ENCODE peak calls at places on chromosomes 12 and 14, in five cellular contexts. One of them, this sample, is unnamed.

GRCh38 chr12:26372856-26373255 is 177.5 kb downstream of the SSPN start:
- DNase-seq in SW 1271: no peak
- DNase-seq in B cell: no peak
- DNase-seq in sciatic nerve: no peak
- DNase-seq in activated T-helper 1 cell treated with anti-CD3 and anti-CD28 coated beads, Interleukin-12 subunit alpha, Interleukin-12 subunit beta, Interleukin-2, Interleukin-4 antibody, amounts not matched to agents 30 ng/mL and 10 ng/mL and 1 ng/mL, durations not matched to agents 14 hours and 24 hours and 36 hours: no peak
- DNase-seq in this sample: no peak

GRCh38 chr14:100030441-100031153 is 34.6 kb upstream of the EVL start:
- DNase-seq in activated T-helper 1 cell treated with anti-CD3 and anti-CD28 coated beads, Interleukin-12 subunit alpha, Interleukin-12 subunit beta, Interleukin-2, Interleukin-4 antibody, amounts not matched to agents 30 ng/mL and 10 ng/mL and 1 ng/mL, durations not matched to agents 14 hours and 24 hours and 36 hours: no peak
- DNase-seq in sciatic nerve: no peak
- DNase-seq in SW 1271: peak
- DNase-seq in B cell: no peak
- DNase-seq in this sample: no peak

GRCh38 chr14:99579077-99579836 is 24.8 kb downstream of the CCDC85C start:
- DNase-seq in B cell: no peak
- DNase-seq in SW 1271: no peak
- DNase-seq in sciatic nerve: no peak
- DNase-seq in activated T-helper 1 cell treated with anti-CD3 and anti-CD28 coated beads, Interleukin-12 subunit alpha, Interleukin-12 subunit beta, Interleukin-2, Interleukin-4 antibody, amounts not matched to agents 30 ng/mL and 10 ng/mL and 1 ng/mL, durations not matched to agents 14 hours and 24 hours and 36 hours: no peak
- DNase-seq in this sample: no peak

GRCh38 chr14:55104051-55104954 is 24.7 kb upstream of the LGALS3 start:
- DNase-seq in SW 1271: no peak
- DNase-seq in sciatic nerve: peak
- DNase-seq in B cell: no peak
- DNase-seq in activated T-helper 1 cell treated with anti-CD3 and anti-CD28 coated beads, Interleukin-12 subunit alpha, Interleukin-12 subunit beta, Interleukin-2, Interleukin-4 antibody, amounts not matched to agents 30 ng/mL and 10 ng/mL and 1 ng/mL, durations not matched to agents 14 hours and 24 hours and 36 hours: no peak
- DNase-seq in this sample: no peak

GRCh38 chr14:68726093-68726695 is 66.7 kb downstream of the ZFP36L1 start:
- DNase-seq in SW 1271: no peak
- DNase-seq in B cell: no peak
- DNase-seq in activated T-helper 1 cell treated with anti-CD3 and anti-CD28 coated beads, Interleukin-12 subunit alpha, Interleukin-12 subunit beta, Interleukin-2, Interleukin-4 antibody, amounts not matched to agents 30 ng/mL and 10 ng/mL and 1 ng/mL, durations not matched to agents 14 hours and 24 hours and 36 hours: no peak
- DNase-seq in sciatic nerve: no peak
- DNase-seq in this sample: no peak

GRCh38 chr12:49666176-49666575 is 41.0 kb downstream of the FMNL3 start:
- DNase-seq in activated T-helper 1 cell treated with anti-CD3 and anti-CD28 coated beads, Interleukin-12 subunit alpha, Interleukin-12 subunit beta, Interleukin-2, Interleukin-4 antibody, amounts not matched to agents 30 ng/mL and 10 ng/mL and 1 ng/mL, durations not matched to agents 14 hours and 24 hours and 36 hours: no peak
- DNase-seq in sciatic nerve: no peak
- DNase-seq in B cell: no peak
- DNase-seq in SW 1271: no peak
- DNase-seq in this sample: no peak

GRCh38 chr14:67411820-67412421 is at the start of gene PLEK2:
- DNase-seq in activated T-helper 1 cell treated with anti-CD3 and anti-CD28 coated beads, Interleukin-12 subunit alpha, Interleukin-12 subunit beta, Interleukin-2, Interleukin-4 antibody, amounts not matched to agents 30 ng/mL and 10 ng/mL and 1 ng/mL, durations not matched to agents 14 hours and 24 hours and 36 hours: peak
- DNase-seq in B cell: peak
- DNase-seq in sciatic nerve: no peak
- DNase-seq in SW 1271: no peak
- DNase-seq in this sample: no peak

GRCh38 chr12:5736016-5736415 is 209.0 kb downstream of the ANO2 start:
- DNase-seq in SW 1271: no peak
- DNase-seq in B cell: no peak
- DNase-seq in sciatic nerve: no peak
- DNase-seq in activated T-helper 1 cell treated with anti-CD3 and anti-CD28 coated beads, Interleukin-12 subunit alpha, Interleukin-12 subunit beta, Interleukin-2, Interleukin-4 antibody, amounts not matched to agents 30 ng/mL and 10 ng/mL and 1 ng/mL, durations not matched to agents 14 hours and 24 hours and 36 hours: no peak
- DNase-seq in this sample: no peak

GRCh38 chr12:12835378-12836145 is 22.4 kb downstream of the DDX47 start:
- DNase-seq in B cell: no peak
- DNase-seq in activated T-helper 1 cell treated with anti-CD3 and anti-CD28 coated beads, Interleukin-12 subunit alpha, Interleukin-12 subunit beta, Interleukin-2, Interleukin-4 antibody, amounts not matched to agents 30 ng/mL and 10 ng/mL and 1 ng/mL, durations not matched to agents 14 hours and 24 hours and 36 hours: no peak
- DNase-seq in SW 1271: no peak
- DNase-seq in sciatic nerve: no peak
- DNase-seq in this sample: no peak

GRCh38 chr12:80456513-80456912 is 12.5 kb downstream of the PTPRQ start:
- DNase-seq in activated T-helper 1 cell treated with anti-CD3 and anti-CD28 coated beads, Interleukin-12 subunit alpha, Interleukin-12 subunit beta, Interleukin-2, Interleukin-4 antibody, amounts not matched to agents 30 ng/mL and 10 ng/mL and 1 ng/mL, durations not matched to agents 14 hours and 24 hours and 36 hours: no peak
- DNase-seq in SW 1271: no peak
- DNase-seq in sciatic nerve: no peak
- DNase-seq in B cell: no peak
- DNase-seq in this sample: no peak

GRCh38 chr12:129911437-129912049 is 7.7 kb upstream of the TMEM132D start:
- DNase-seq in sciatic nerve: no peak
- DNase-seq in B cell: peak
- DNase-seq in SW 1271: no peak
- DNase-seq in activated T-helper 1 cell treated with anti-CD3 and anti-CD28 coated beads, Interleukin-12 subunit alpha, Interleukin-12 subunit beta, Interleukin-2, Interleukin-4 antibody, amounts not matched to agents 30 ng/mL and 10 ng/mL and 1 ng/mL, durations not matched to agents 14 hours and 24 hours and 36 hours: peak
- DNase-seq in this sample: no peak

GRCh38 chr12:1217191-1217949 is 226.3 kb downstream of the ERC1 start:
- DNase-seq in SW 1271: peak
- DNase-seq in B cell: no peak
- DNase-seq in activated T-helper 1 cell treated with anti-CD3 and anti-CD28 coated beads, Interleukin-12 subunit alpha, Interleukin-12 subunit beta, Interleukin-2, Interleukin-4 antibody, amounts not matched to agents 30 ng/mL and 10 ng/mL and 1 ng/mL, durations not matched to agents 14 hours and 24 hours and 36 hours: no peak
- DNase-seq in sciatic nerve: no peak
- DNase-seq in this sample: no peak

GRCh38 chr12:135127-135526 is 68.6 kb downstream of the IQSEC3 start:
- DNase-seq in B cell: no peak
- DNase-seq in activated T-helper 1 cell treated with anti-CD3 and anti-CD28 coated beads, Interleukin-12 subunit alpha, Interleukin-12 subunit beta, Interleukin-2, Interleukin-4 antibody, amounts not matched to agents 30 ng/mL and 10 ng/mL and 1 ng/mL, durations not matched to agents 14 hours and 24 hours and 36 hours: no peak
- DNase-seq in SW 1271: no peak
- DNase-seq in sciatic nerve: no peak
- DNase-seq in this sample: no peak

GRCh38 chr12:120978296-120979219 is at the start of gene HNF1A:
- DNase-seq in sciatic nerve: no peak
- DNase-seq in B cell: no peak
- DNase-seq in SW 1271: no peak
- DNase-seq in activated T-helper 1 cell treated with anti-CD3 and anti-CD28 coated beads, Interleukin-12 subunit alpha, Interleukin-12 subunit beta, Interleukin-2, Interleukin-4 antibody, amounts not matched to agents 30 ng/mL and 10 ng/mL and 1 ng/mL, durations not matched to agents 14 hours and 24 hours and 36 hours: no peak
- DNase-seq in this sample: no peak

GRCh38 chr12:101616027-101616494 is 21.3 kb downstream of the MYBPC1 start:
- DNase-seq in activated T-helper 1 cell treated with anti-CD3 and anti-CD28 coated beads, Interleukin-12 subunit alpha, Interleukin-12 subunit beta, Interleukin-2, Interleukin-4 antibody, amounts not matched to agents 30 ng/mL and 10 ng/mL and 1 ng/mL, durations not matched to agents 14 hours and 24 hours and 36 hours: no peak
- DNase-seq in SW 1271: no peak
- DNase-seq in B cell: no peak
- DNase-seq in sciatic nerve: no peak
- DNase-seq in this sample: no peak

GRCh38 chr12:108194585-108194984 is 65.5 kb downstream of the WSCD2 start:
- DNase-seq in SW 1271: no peak
- DNase-seq in sciatic nerve: no peak
- DNase-seq in B cell: no peak
- DNase-seq in activated T-helper 1 cell treated with anti-CD3 and anti-CD28 coated beads, Interleukin-12 subunit alpha, Interleukin-12 subunit beta, Interleukin-2, Interleukin-4 antibody, amounts not matched to agents 30 ng/mL and 10 ng/mL and 1 ng/mL, durations not matched to agents 14 hours and 24 hours and 36 hours: no peak
- DNase-seq in this sample: no peak

GRCh38 chr14:89792489-89793366 is 161.8 kb downstream of the EFCAB11 start:
- DNase-seq in activated T-helper 1 cell treated with anti-CD3 and anti-CD28 coated beads, Interleukin-12 subunit alpha, Interleukin-12 subunit beta, Interleukin-2, Interleukin-4 antibody, amounts not matched to agents 30 ng/mL and 10 ng/mL and 1 ng/mL, durations not matched to agents 14 hours and 24 hours and 36 hours: no peak
- DNase-seq in B cell: no peak
- DNase-seq in SW 1271: no peak
- DNase-seq in sciatic nerve: no peak
- DNase-seq in this sample: no peak

GRCh38 chr12:88310069-88310468 is 168.0 kb downstream of the TMTC3 start:
- DNase-seq in SW 1271: no peak
- DNase-seq in sciatic nerve: no peak
- DNase-seq in B cell: no peak
- DNase-seq in activated T-helper 1 cell treated with anti-CD3 and anti-CD28 coated beads, Interleukin-12 subunit alpha, Interleukin-12 subunit beta, Interleukin-2, Interleukin-4 antibody, amounts not matched to agents 30 ng/mL and 10 ng/mL and 1 ng/mL, durations not matched to agents 14 hours and 24 hours and 36 hours: no peak
- DNase-seq in this sample: no peak

GRCh38 chr14:103530390-103530789 is 1.4 kb downstream of the TRMT61A start:
- DNase-seq in activated T-helper 1 cell treated with anti-CD3 and anti-CD28 coated beads, Interleukin-12 subunit alpha, Interleukin-12 subunit beta, Interleukin-2, Interleukin-4 antibody, amounts not matched to agents 30 ng/mL and 10 ng/mL and 1 ng/mL, durations not matched to agents 14 hours and 24 hours and 36 hours: no peak
- DNase-seq in sciatic nerve: no peak
- DNase-seq in B cell: no peak
- DNase-seq in SW 1271: no peak
- DNase-seq in this sample: no peak

GRCh38 chr14:99261916-99262787 is 9.8 kb downstream of the BCL11B start:
- DNase-seq in sciatic nerve: no peak
- DNase-seq in SW 1271: no peak
- DNase-seq in B cell: no peak
- DNase-seq in activated T-helper 1 cell treated with anti-CD3 and anti-CD28 coated beads, Interleukin-12 subunit alpha, Interleukin-12 subunit beta, Interleukin-2, Interleukin-4 antibody, amounts not matched to agents 30 ng/mL and 10 ng/mL and 1 ng/mL, durations not matched to agents 14 hours and 24 hours and 36 hours: peak
- DNase-seq in this sample: no peak

GRCh38 chr12:122533841-122534240 is 6.8 kb downstream of the KNTC1 start:
- DNase-seq in activated T-helper 1 cell treated with anti-CD3 and anti-CD28 coated beads, Interleukin-12 subunit alpha, Interleukin-12 subunit beta, Interleukin-2, Interleukin-4 antibody, amounts not matched to agents 30 ng/mL and 10 ng/mL and 1 ng/mL, durations not matched to agents 14 hours and 24 hours and 36 hours: no peak
- DNase-seq in sciatic nerve: no peak
- DNase-seq in SW 1271: no peak
- DNase-seq in B cell: no peak
- DNase-seq in this sample: no peak

GRCh38 chr14:58331111-58331510 is 32.8 kb downstream of the ARID4A start:
- DNase-seq in B cell: peak
- DNase-seq in SW 1271: no peak
- DNase-seq in sciatic nerve: peak
- DNase-seq in activated T-helper 1 cell treated with anti-CD3 and anti-CD28 coated beads, Interleukin-12 subunit alpha, Interleukin-12 subunit beta, Interleukin-2, Interleukin-4 antibody, amounts not matched to agents 30 ng/mL and 10 ng/mL and 1 ng/mL, durations not matched to agents 14 hours and 24 hours and 36 hours: peak
- DNase-seq in this sample: no peak

GRCh38 chr14:104326848-104327247 is 188.5 kb downstream of the KIF26A start:
- DNase-seq in sciatic nerve: no peak
- DNase-seq in B cell: no peak
- DNase-seq in SW 1271: no peak
- DNase-seq in activated T-helper 1 cell treated with anti-CD3 and anti-CD28 coated beads, Interleukin-12 subunit alpha, Interleukin-12 subunit beta, Interleukin-2, Interleukin-4 antibody, amounts not matched to agents 30 ng/mL and 10 ng/mL and 1 ng/mL, durations not matched to agents 14 hours and 24 hours and 36 hours: no peak
- DNase-seq in this sample: no peak

GRCh38 chr12:6607751-6608591 is 792 bp upstream of the CHD4 start:
- DNase-seq in SW 1271: peak
- DNase-seq in activated T-helper 1 cell treated with anti-CD3 and anti-CD28 coated beads, Interleukin-12 subunit alpha, Interleukin-12 subunit beta, Interleukin-2, Interleukin-4 antibody, amounts not matched to agents 30 ng/mL and 10 ng/mL and 1 ng/mL, durations not matched to agents 14 hours and 24 hours and 36 hours: peak
- DNase-seq in B cell: peak
- DNase-seq in sciatic nerve: no peak
- DNase-seq in this sample: no peak

GRCh38 chr12:93449277-93449676 is 7.5 kb upstream of the UBE2N start:
- DNase-seq in B cell: peak
- DNase-seq in sciatic nerve: no peak
- DNase-seq in SW 1271: no peak
- DNase-seq in activated T-helper 1 cell treated with anti-CD3 and anti-CD28 coated beads, Interleukin-12 subunit alpha, Interleukin-12 subunit beta, Interleukin-2, Interleukin-4 antibody, amounts not matched to agents 30 ng/mL and 10 ng/mL and 1 ng/mL, durations not matched to agents 14 hours and 24 hours and 36 hours: no peak
- DNase-seq in this sample: no peak

GRCh38 chr14:22847661-22848341 is 11.4 kb downstream of the MMP14 start:
- DNase-seq in B cell: no peak
- DNase-seq in sciatic nerve: peak
- DNase-seq in SW 1271: no peak
- DNase-seq in activated T-helper 1 cell treated with anti-CD3 and anti-CD28 coated beads, Interleukin-12 subunit alpha, Interleukin-12 subunit beta, Interleukin-2, Interleukin-4 antibody, amounts not matched to agents 30 ng/mL and 10 ng/mL and 1 ng/mL, durations not matched to agents 14 hours and 24 hours and 36 hours: no peak
- DNase-seq in this sample: no peak

GRCh38 chr12:22687677-22688076 is 62.7 kb downstream of the ETNK1 start:
- DNase-seq in activated T-helper 1 cell treated with anti-CD3 and anti-CD28 coated beads, Interleukin-12 subunit alpha, Interleukin-12 subunit beta, Interleukin-2, Interleukin-4 antibody, amounts not matched to agents 30 ng/mL and 10 ng/mL and 1 ng/mL, durations not matched to agents 14 hours and 24 hours and 36 hours: no peak
- DNase-seq in SW 1271: no peak
- DNase-seq in B cell: peak
- DNase-seq in sciatic nerve: no peak
- DNase-seq in this sample: no peak

GRCh38 chr14:36163451-36163850 is 13.1 kb downstream of the PTCSC3 start:
- DNase-seq in sciatic nerve: no peak
- DNase-seq in activated T-helper 1 cell treated with anti-CD3 and anti-CD28 coated beads, Interleukin-12 subunit alpha, Interleukin-12 subunit beta, Interleukin-2, Interleukin-4 antibody, amounts not matched to agents 30 ng/mL and 10 ng/mL and 1 ng/mL, durations not matched to agents 14 hours and 24 hours and 36 hours: no peak
- DNase-seq in B cell: no peak
- DNase-seq in SW 1271: no peak
- DNase-seq in this sample: no peak

GRCh38 chr14:74216671-74217070 is 22.6 kb upstream of the VSX2 start:
- DNase-seq in SW 1271: no peak
- DNase-seq in B cell: no peak
- DNase-seq in sciatic nerve: no peak
- DNase-seq in activated T-helper 1 cell treated with anti-CD3 and anti-CD28 coated beads, Interleukin-12 subunit alpha, Interleukin-12 subunit beta, Interleukin-2, Interleukin-4 antibody, amounts not matched to agents 30 ng/mL and 10 ng/mL and 1 ng/mL, durations not matched to agents 14 hours and 24 hours and 36 hours: no peak
- DNase-seq in this sample: no peak

GRCh38 chr12:89889051-89889450 is 180.4 kb upstream of the ATP2B1 start:
- DNase-seq in activated T-helper 1 cell treated with anti-CD3 and anti-CD28 coated beads, Interleukin-12 subunit alpha, Interleukin-12 subunit beta, Interleukin-2, Interleukin-4 antibody, amounts not matched to agents 30 ng/mL and 10 ng/mL and 1 ng/mL, durations not matched to agents 14 hours and 24 hours and 36 hours: no peak
- DNase-seq in B cell: no peak
- DNase-seq in SW 1271: no peak
- DNase-seq in sciatic nerve: no peak
- DNase-seq in this sample: no peak

GRCh38 chr12:53046655-53047220 is 3.1 kb upstream of the TNS2 start:
- DNase-seq in activated T-helper 1 cell treated with anti-CD3 and anti-CD28 coated beads, Interleukin-12 subunit alpha, Interleukin-12 subunit beta, Interleukin-2, Interleukin-4 antibody, amounts not matched to agents 30 ng/mL and 10 ng/mL and 1 ng/mL, durations not matched to agents 14 hours and 24 hours and 36 hours: peak
- DNase-seq in sciatic nerve: peak
- DNase-seq in B cell: peak
- DNase-seq in SW 1271: peak
- DNase-seq in this sample: peak